ENCODE peak calls at places on chromosomes 13 and 19, in five cellular contexts. One of them, this sample, is unnamed.

GRCh38 chr13:87356314-87356713 is 314.9 kb upstream of the SLITRK5 start:
- DNase-seq in tibial nerve: no peak
- DNase-seq in left lung: no peak
- DNase-seq in AG10803: no peak
- DNase-seq in left ventricle myocardium inferior: no peak
- DNase-seq in this sample: no peak

GRCh38 chr13:109922518-109922917 is 136.1 kb upstream of the IRS2 start:
- DNase-seq in tibial nerve: no peak
- DNase-seq in left lung: no peak
- DNase-seq in AG10803: no peak
- DNase-seq in left ventricle myocardium inferior: no peak
- DNase-seq in this sample: no peak

GRCh38 chr19:3981736-3982681 is 3.3 kb downstream of the EEF2 start:
- DNase-seq in tibial nerve: no peak
- DNase-seq in left lung: no peak
- DNase-seq in AG10803: no peak
- DNase-seq in left ventricle myocardium inferior: no peak
- DNase-seq in this sample: no peak

GRCh38 chr19:8482696-8483095 is 19.7 kb downstream of the PRAM1 start:
- DNase-seq in tibial nerve: no peak
- DNase-seq in left lung: peak
- DNase-seq in AG10803: no peak
- DNase-seq in left ventricle myocardium inferior: no peak
- DNase-seq in this sample: peak

GRCh38 chr13:93963266-93964131 is 516.0 kb downstream of the DCT start:
- DNase-seq in tibial nerve: no peak
- DNase-seq in left lung: no peak
- DNase-seq in AG10803: peak
- DNase-seq in left ventricle myocardium inferior: no peak
- DNase-seq in this sample: peak

GRCh38 chr19:9354651-9355050 is 8.2 kb upstream of the ZNF177 start:
- DNase-seq in tibial nerve: no peak
- DNase-seq in left lung: no peak
- DNase-seq in AG10803: peak
- DNase-seq in left ventricle myocardium inferior: no peak
- DNase-seq in this sample: no peak

GRCh38 chr13:75196112-75196855 is 285.7 kb downstream of the TBC1D4 start:
- DNase-seq in tibial nerve: no peak
- DNase-seq in left lung: no peak
- DNase-seq in AG10803: peak
- DNase-seq in left ventricle myocardium inferior: no peak
- DNase-seq in this sample: peak

GRCh38 chr19:42028304-42029216 is 34.5 kb upstream of the ATP1A3 start:
- DNase-seq in tibial nerve: no peak
- DNase-seq in left lung: no peak
- DNase-seq in AG10803: no peak
- DNase-seq in left ventricle myocardium inferior: no peak
- DNase-seq in this sample: no peak

GRCh38 chr13:100859861-100860260 is 185.3 kb upstream of the TMTC4 start:
- DNase-seq in tibial nerve: no peak
- DNase-seq in left lung: no peak
- DNase-seq in AG10803: no peak
- DNase-seq in left ventricle myocardium inferior: no peak
- DNase-seq in this sample: peak

GRCh38 chr13:46655727-46656180 is 102.8 kb downstream of the LRCH1 start:
- DNase-seq in tibial nerve: no peak
- DNase-seq in left lung: no peak
- DNase-seq in AG10803: no peak
- DNase-seq in left ventricle myocardium inferior: no peak
- DNase-seq in this sample: no peak

GRCh38 chr13:50162001-50162400 is 146.8 kb downstream of the KCNRG start:
- DNase-seq in tibial nerve: no peak
- DNase-seq in left lung: no peak
- DNase-seq in AG10803: peak
- DNase-seq in left ventricle myocardium inferior: no peak
- DNase-seq in this sample: peak

GRCh38 chr13:63737418-63737817 is 2321.8 kb upstream of the PCDH20 start:
- DNase-seq in tibial nerve: no peak
- DNase-seq in left lung: peak
- DNase-seq in AG10803: no peak
- DNase-seq in left ventricle myocardium inferior: no peak
- DNase-seq in this sample: no peak

GRCh38 chr13:82480415-82480814 is 1401.9 kb downstream of the SLITRK1 start:
- DNase-seq in tibial nerve: no peak
- DNase-seq in left lung: no peak
- DNase-seq in AG10803: no peak
- DNase-seq in left ventricle myocardium inferior: no peak
- DNase-seq in this sample: no peak

GRCh38 chr19:40165362-40165937 is 25.8 kb upstream of the MAP3K10 start:
- DNase-seq in tibial nerve: peak
- DNase-seq in left lung: peak
- DNase-seq in AG10803: peak
- DNase-seq in left ventricle myocardium inferior: peak
- DNase-seq in this sample: peak

GRCh38 chr13:113901642-113902041 is 37.8 kb upstream of the GAS6 start:
- DNase-seq in tibial nerve: no peak
- DNase-seq in left lung: no peak
- DNase-seq in AG10803: no peak
- DNase-seq in left ventricle myocardium inferior: no peak
- DNase-seq in this sample: no peak

GRCh38 chr13:50707533-50708096 is 135.9 kb downstream of the DLEU7 start:
- DNase-seq in tibial nerve: no peak
- DNase-seq in left lung: no peak
- DNase-seq in AG10803: no peak
- DNase-seq in left ventricle myocardium inferior: no peak
- DNase-seq in this sample: no peak

GRCh38 chr19:54837542-54837941 is 12.7 kb upstream of the KIR3DL2 start:
- DNase-seq in tibial nerve: no peak
- DNase-seq in left lung: no peak
- DNase-seq in AG10803: no peak
- DNase-seq in left ventricle myocardium inferior: no peak
- DNase-seq in this sample: no peak

GRCh38 chr19:55497777-55498176 is 9.5 kb downstream of the SSC5D start:
- DNase-seq in tibial nerve: no peak
- DNase-seq in left lung: peak
- DNase-seq in AG10803: no peak
- DNase-seq in left ventricle myocardium inferior: no peak
- DNase-seq in this sample: no peak

GRCh38 chr19:17555929-17556813 is 722 bp downstream of the COLGALT1 start:
- DNase-seq in tibial nerve: peak
- DNase-seq in left lung: peak
- DNase-seq in AG10803: peak
- DNase-seq in left ventricle myocardium inferior: peak
- DNase-seq in this sample: peak

GRCh38 chr19:3190470-3190770 is 4.7 kb downstream of the NCLN start:
- DNase-seq in tibial nerve: no peak
- DNase-seq in left lung: peak
- DNase-seq in AG10803: no peak
- DNase-seq in left ventricle myocardium inferior: no peak
- DNase-seq in this sample: no peak

GRCh38 chr19:30884146-30884812 is 465.0 kb downstream of the TSHZ3 start:
- DNase-seq in tibial nerve: no peak
- DNase-seq in left lung: no peak
- DNase-seq in AG10803: no peak
- DNase-seq in left ventricle myocardium inferior: no peak
- DNase-seq in this sample: no peak

GRCh38 chr19:18373892-18374629 is 11.9 kb upstream of the GDF15 start:
- DNase-seq in tibial nerve: peak
- DNase-seq in left lung: peak
- DNase-seq in AG10803: peak
- DNase-seq in left ventricle myocardium inferior: peak
- DNase-seq in this sample: peak

GRCh38 chr13:25886438-25887214 is 165.2 kb downstream of the SHISA2 start:
- DNase-seq in tibial nerve: no peak
- DNase-seq in left lung: no peak
- DNase-seq in AG10803: peak
- DNase-seq in left ventricle myocardium inferior: no peak
- DNase-seq in this sample: peak

GRCh38 chr19:7257148-7258041 is 36.8 kb downstream of the INSR start:
- DNase-seq in tibial nerve: no peak
- DNase-seq in left lung: no peak
- DNase-seq in AG10803: peak
- DNase-seq in left ventricle myocardium inferior: no peak
- DNase-seq in this sample: peak

DNA sequence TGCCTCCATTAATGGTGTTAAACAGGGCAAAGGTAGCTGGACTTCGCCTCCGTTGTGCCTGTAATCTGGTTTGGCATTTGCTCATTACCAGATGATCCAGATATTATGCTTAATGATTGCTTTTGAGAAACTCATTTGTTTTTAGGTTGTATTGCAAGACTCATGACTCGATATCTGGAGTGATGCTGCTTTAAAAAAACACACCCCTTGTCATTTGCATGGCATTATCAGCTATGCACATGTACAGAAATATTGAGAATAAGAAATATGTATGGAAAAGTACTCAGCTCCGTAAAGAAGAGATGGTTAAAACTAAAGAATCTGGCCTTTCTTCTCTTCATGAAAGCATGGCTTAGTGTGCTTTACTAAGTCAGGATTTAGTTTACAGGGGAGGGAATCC is 95.0 kb downstream of the ARHGEF7 start:
- DNase-seq in tibial nerve: no peak
- DNase-seq in left lung: no peak
- DNase-seq in AG10803: no peak
- DNase-seq in left ventricle myocardium inferior: no peak
- DNase-seq in this sample: peak
- H3K4me3 ChIP-seq in tibial nerve: peak
- H3K4me3 ChIP-seq in left lung: no peak
- H3K4me3 ChIP-seq in AG10803: peak
- H3K4me3 ChIP-seq in left ventricle myocardium inferior: peak
- H3K4me3 ChIP-seq in this sample: peak

GRCh38 chr19:15173746-15174404 is 26.9 kb downstream of the NOTCH3 start:
- DNase-seq in tibial nerve: no peak
- DNase-seq in left lung: no peak
- DNase-seq in AG10803: peak
- DNase-seq in left ventricle myocardium inferior: no peak
- DNase-seq in this sample: no peak
- TF ChIP-seq CTCF in tibial nerve: no peak
- TF ChIP-seq CTCF in left lung: no peak
- TF ChIP-seq CTCF in AG10803: peak
- TF ChIP-seq CTCF in left ventricle myocardium inferior: peak
- TF ChIP-seq CTCF in this sample: peak

DNA sequence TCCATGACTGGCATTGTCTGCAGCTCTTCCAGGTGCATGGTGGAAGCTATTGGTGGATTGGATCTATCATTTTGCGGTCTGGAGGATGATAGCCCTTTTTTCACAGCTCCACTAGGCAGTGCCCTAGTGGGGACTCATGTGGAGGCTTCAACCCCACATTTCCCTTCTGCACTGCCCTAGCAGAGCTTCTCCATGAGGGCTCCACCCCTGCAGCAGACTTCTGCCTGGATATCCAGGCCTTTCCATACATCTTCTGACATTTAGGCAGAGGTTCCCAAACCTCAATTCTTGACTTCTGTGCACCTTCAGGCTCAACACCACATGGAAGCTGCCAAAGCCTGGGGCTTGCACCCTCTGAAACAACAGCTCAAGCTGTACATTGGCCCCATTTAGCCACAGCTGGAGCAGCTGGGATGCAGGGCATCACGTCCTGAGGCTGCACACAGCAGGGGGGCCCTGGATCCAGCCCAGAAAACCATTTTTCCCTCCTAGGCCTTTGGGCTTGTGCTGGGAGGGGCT is 800.2 kb upstream of the MIR17HG start:
- DNase-seq in tibial nerve: no peak
- DNase-seq in left lung: no peak
- DNase-seq in AG10803: no peak
- DNase-seq in left ventricle myocardium inferior: no peak
- DNase-seq in this sample: no peak
- H3K4me3 ChIP-seq in tibial nerve: no peak
- H3K4me3 ChIP-seq in left lung: no peak
- H3K4me3 ChIP-seq in AG10803: no peak
- H3K4me3 ChIP-seq in left ventricle myocardium inferior: no peak
- H3K4me3 ChIP-seq in this sample: no peak

GRCh38 chr13:27125357-27126282 is 46.0 kb downstream of the USP12 start:
- DNase-seq in tibial nerve: no peak
- DNase-seq in left lung: no peak
- DNase-seq in AG10803: no peak
- DNase-seq in left ventricle myocardium inferior: no peak
- DNase-seq in this sample: peak
- TF ChIP-seq CTCF in tibial nerve: no peak
- TF ChIP-seq CTCF in left lung: no peak
- TF ChIP-seq CTCF in AG10803: no peak
- TF ChIP-seq CTCF in left ventricle myocardium inferior: no peak
- TF ChIP-seq CTCF in this sample: no peak